ENCODE peak calls at places on chromosome 4, in nine cellular contexts. B is AG04449, K is Peyer's patch, H is cardiac fibroblast, C is GM12865, O is mucosa of descending colon, P is A549, D is brain microvascular endothelial cell, R is fibroblast of mammary gland. F is an unnamed sample.

GRCh38 chr4:165502919-165503907 is 124.4 kb downstream of the CPE start:
- DNase-seq in H (peak; percentile 74), B (no peak), K (no peak), C (no peak), R (peak; percentile 85), P (peak; percentile 4), O (no peak), D (peak; percentile 17), F (no peak)

GRCh38 chr4:177008071-177008835 is 215.5 kb upstream of the VEGFC start:
- DNase-seq in R (peak; percentile 91), P (no peak), H (peak; percentile 17), C (no peak), K (no peak), B (no peak), O (no peak), D (peak; percentile 57), F (no peak)

GRCh38 chr4:65670331-65671031 is at the start of gene EPHA5:
- DNase-seq in B (peak; percentile 21), R (peak; percentile 56), O (no peak), C (no peak), P (no peak), H (peak; percentile 89), K (no peak), D (peak; percentile 93), F (no peak)

GRCh38 chr4:8199594-8200301 is 658 bp downstream of the SH3TC1 start:
- DNase-seq in O (no peak), P (peak; percentile 28), C (peak; percentile 36), H (no peak), B (no peak), R (no peak), K (no peak), D (no peak), F (peak; percentile 30)

GRCh38 chr4:158824425-158825274 is 55.8 kb downstream of the FNIP2 start:
- DNase-seq in D (peak; percentile 55), O (no peak), R (peak; percentile 47), C (no peak), B (no peak), P (no peak), K (no peak), H (peak; percentile 59), F (no peak)

GRCh38 chr4:140240237-140240636 is 86.3 kb upstream of the MAML3 start:
- DNase-seq in H (no peak), C (no peak), P (no peak), R (no peak), O (no peak), K (no peak), B (no peak), D (no peak), F (no peak)

GRCh38 chr4:87049508-87049907 is 114.7 kb downstream of the AFF1 start:
- DNase-seq in D (no peak), R (no peak), B (no peak), O (no peak), H (no peak), K (no peak), P (no peak), C (no peak), F (no peak)

GRCh38 chr4:72767903-72768817 is 199.1 kb upstream of the ADAMTS3 start:
- DNase-seq in K (no peak), P (no peak), C (no peak), O (no peak), H (peak; percentile 67), R (peak; percentile 83), B (no peak), D (peak; percentile 82), F (no peak)

DNA sequence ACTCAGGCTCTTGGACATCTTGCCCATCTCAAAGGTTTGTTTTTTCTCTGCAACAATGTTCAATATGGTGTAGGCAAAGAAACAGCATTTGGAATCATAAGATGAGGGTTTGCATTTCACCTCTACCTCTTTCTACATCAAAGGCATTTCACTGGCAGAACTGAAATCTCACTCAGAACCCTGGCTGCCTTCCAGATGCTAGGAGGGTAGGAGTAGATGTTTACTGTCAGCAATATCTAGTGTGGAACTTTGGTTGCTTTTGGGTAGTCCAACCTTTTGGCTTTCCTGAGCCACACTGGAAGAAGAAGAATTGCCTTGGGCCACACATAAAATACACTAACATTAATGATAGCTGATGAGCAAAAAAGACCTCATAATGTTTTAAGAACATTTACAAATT is 297.0 kb upstream of the KLF3 start:
- DNase-seq in B (no peak), K (no peak), O (no peak), P (no peak), D (no peak), C (no peak), R (no peak), H (no peak), F (no peak)
- H3K4me3 ChIP-seq in B (no peak overlapping the region), K (no peak overlapping the region), O (no peak overlapping the region), P (no peak overlapping the region), D (no peak overlapping the region), C (no peak overlapping the region), R (no peak overlapping the region), H (no peak overlapping the region), F (no peak overlapping the region)

GRCh38 chr4:6944311-6945051 is 34.9 kb downstream of the TBC1D14 start:
- DNase-seq in D (peak; percentile 10), H (peak; percentile 15), B (no peak), R (no peak), O (no peak), C (no peak), K (no peak), P (no peak), F (no peak)
- H3K4me3 ChIP-seq in D (no peak overlapping the region), H (no peak overlapping the region), B (no peak overlapping the region), R (no peak overlapping the region), O (no peak overlapping the region), C (no peak overlapping the region), K (no peak overlapping the region), P (no peak overlapping the region), F (no peak overlapping the region)

GRCh38 chr4:30718889-30719252 is 1.3 kb upstream of the PCDH7 start:
- DNase-seq in K (no peak), D (peak; percentile 27), R (peak; percentile 28), C (no peak), B (no peak), H (peak; percentile 30), P (peak; percentile 0), O (no peak), F (peak; percentile 1)
- H3K4me3 ChIP-seq in K (peak overlapping the region; percentile 53), D (peak overlapping the region; percentile 73), R (peak overlapping the region; percentile 62), C (no peak overlapping the region), B (peak overlapping the region; percentile 60), H (peak overlapping the region; percentile 71), P (peak overlapping the region; percentile 41), O (no peak overlapping the region), F (no peak overlapping the region)

DNA sequence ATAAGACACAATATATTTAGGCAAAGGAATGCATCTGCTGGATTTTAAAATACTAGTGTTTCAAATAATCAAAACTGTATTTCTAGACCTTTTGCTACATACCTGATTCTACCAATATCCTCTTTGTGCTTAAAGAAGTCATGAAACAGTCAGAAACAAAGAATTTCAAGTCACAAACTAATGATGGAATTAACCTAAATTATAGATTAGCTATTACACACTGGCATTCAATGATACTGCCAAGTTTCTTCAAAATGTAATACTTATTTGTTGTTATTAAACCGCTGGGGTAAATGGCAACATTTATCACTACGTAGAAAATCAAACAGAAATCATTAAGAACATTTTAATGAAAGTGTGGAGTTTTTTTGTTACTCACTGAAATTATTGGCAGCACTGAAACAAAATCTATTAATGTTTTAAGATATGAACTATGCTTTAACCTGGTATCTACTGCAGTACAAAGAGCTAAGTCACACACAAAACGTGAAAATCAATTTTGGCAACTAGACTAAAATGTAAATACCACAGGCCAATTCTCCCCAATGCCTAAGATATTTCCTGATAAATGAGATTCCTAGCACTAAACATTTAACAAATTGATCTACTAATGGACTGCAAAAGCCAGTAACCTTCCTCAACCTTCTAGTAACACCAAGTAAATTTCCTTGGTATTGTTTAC is 19.4 kb downstream of the PDGFC start:
- DNase-seq in R (no peak), K (no peak), B (no peak), H (no peak), D (no peak), C (no peak), P (no peak), O (no peak), F (no peak)
- H3K4me3 ChIP-seq in R (no peak overlapping the region), K (no peak overlapping the region), B (no peak overlapping the region), H (no peak overlapping the region), D (no peak overlapping the region), C (no peak overlapping the region), P (no peak overlapping the region), O (no peak overlapping the region), F (no peak overlapping the region)

GRCh38 chr4:134200811-134201215 is 776 bp downstream of the PABPC4L start:
- DNase-seq in P (no peak), H (no peak), B (no peak), O (no peak), R (no peak), D (no peak), K (no peak), C (no peak), F (no peak)
- H3K4me3 ChIP-seq in P (peak overlapping the region; percentile 47), H (peak overlapping the region; percentile 46), B (peak overlapping the region; percentile 53), O (no peak overlapping the region), R (peak overlapping the region; percentile 36), D (peak overlapping the region; percentile 54), K (peak overlapping the region; percentile 45), C (no peak overlapping the region), F (no peak overlapping the region)

DNA sequence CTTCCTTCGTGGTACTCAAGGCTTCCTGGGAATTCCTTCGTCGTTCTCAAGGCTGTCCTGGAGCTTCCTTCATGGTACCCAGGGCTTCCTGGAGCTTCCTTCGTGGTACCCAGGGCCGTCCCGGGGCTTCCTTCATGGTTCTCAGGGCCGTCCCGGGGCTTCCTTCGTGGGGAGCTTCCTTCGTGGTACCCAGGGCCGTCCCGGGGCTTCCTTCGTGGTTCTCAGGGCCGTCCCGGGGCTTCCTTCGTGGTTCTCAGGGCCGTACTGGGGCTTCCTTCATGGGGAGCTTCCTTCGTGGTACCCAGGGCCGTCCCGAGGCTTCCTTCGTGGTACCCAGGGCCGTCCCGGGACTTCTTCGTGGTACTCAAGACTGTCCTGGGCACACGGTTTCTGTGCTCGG is 339.6 kb upstream of the FAT1 start:
- DNase-seq in P (no peak), B (no peak), D (no peak), H (no peak), C (no peak), K (no peak), O (no peak), R (no peak), F (no peak)
- H3K4me3 ChIP-seq in P (no peak overlapping the region), B (no peak overlapping the region), D (no peak overlapping the region), H (no peak overlapping the region), C (no peak overlapping the region), K (no peak overlapping the region), O (no peak overlapping the region), R (no peak overlapping the region), F (no peak overlapping the region)